ENCODE peak calls at places on chromosomes 3 and 15, in four cellular contexts. S, B, E and W are unnamed samples.

GRCh38 chr3:31079691-31080090 is 185.2 kb upstream of the GADL1 start:
- DNase-seq in S (no peak), B (no peak), E (no peak), W (no peak)

GRCh38 chr3:116897382-116897781 is 187.8 kb downstream of the TUSC7 start:
- DNase-seq in S (no peak), B (no peak), E (no peak), W (no peak)

GRCh38 chr3:64300790-64301423 is 75.6 kb upstream of the PRICKLE2 start:
- DNase-seq in S (no peak), B (no peak), E (no peak), W (no peak)

GRCh38 chr3:18445421-18446066 is 20.4 kb upstream of the SATB1 start:
- DNase-seq in S (no peak), B (peak), E (no peak), W (peak)

GRCh38 chr3:42923606-42924005 is 17.7 kb downstream of the ZNF662 start:
- DNase-seq in S (no peak), B (no peak), E (no peak), W (no peak)

GRCh38 chr15:60708684-60709083 is 229.7 kb upstream of the ICE2 start:
- DNase-seq in S (no peak), B (no peak), E (no peak), W (no peak)

GRCh38 chr3:157065201-157065600 is 94.7 kb downstream of the CCNL1 start:
- DNase-seq in S (no peak), B (no peak), E (no peak), W (no peak)

GRCh38 chr3:10321630-10322354 is 880 bp upstream of the SEC13 start:
- DNase-seq in S (no peak), B (no peak), E (no peak), W (no peak)

GRCh38 chr3:147680820-147681488 is 271.8 kb downstream of the ZIC1 start:
- DNase-seq in S (no peak), B (no peak), E (peak), W (peak)

GRCh38 chr3:67109651-67110204 is 111.6 kb downstream of the KBTBD8 start:
- DNase-seq in S (no peak), B (no peak), E (no peak), W (peak)

GRCh38 chr3:47008851-47009224 is 29.4 kb downstream of the NBEAL2 start:
- DNase-seq in S (no peak), B (no peak), E (no peak), W (no peak)

GRCh38 chr3:20039082-20039764 is 1.0 kb upstream of the KAT2B start:
- DNase-seq in S (no peak), B (no peak), E (no peak), W (no peak)

GRCh38 chr3:12959838-12960378 is 113.3 kb downstream of the IQSEC1 start:
- DNase-seq in S (no peak), B (no peak), E (no peak), W (no peak)

GRCh38 chr3:141380987-141381386 is 12.7 kb downstream of the ZBTB38 start:
- DNase-seq in S (no peak), B (no peak), E (no peak), W (no peak)

GRCh38 chr3:133663569-133664313 is 2.0 kb upstream of the TOPBP1 start:
- DNase-seq in S (peak), B (peak), E (peak), W (peak)

GRCh38 chr15:63587527-63587926 is 9.7 kb upstream of the FBXL22 start:
- DNase-seq in S (no peak), B (no peak), E (no peak), W (no peak)

GRCh38 chr15:91067026-91067425 is 33.0 kb upstream of the SV2B start:
- DNase-seq in S (no peak), B (no peak), E (no peak), W (no peak)

GRCh38 chr3:174440350-174440716 is 418.8 kb upstream of the NAALADL2 start:
- DNase-seq in S (peak), B (no peak), E (no peak), W (peak)

GRCh38 chr3:43953814-43954241 is 263.1 kb downstream of the ABHD5 start:
- DNase-seq in S (no peak), B (no peak), E (peak), W (peak)

GRCh38 chr3:23810342-23811116 is 4.8 kb downstream of the UBE2E1 start:
- DNase-seq in S (no peak), B (peak), E (peak), W (peak)

GRCh38 chr3:52313774-52314188 is 2.3 kb upstream of the DNAH1 start:
- DNase-seq in S (no peak), B (no peak), E (no peak), W (no peak)

GRCh38 chr15:40352221-40352901 is 1.5 kb downstream of the PHGR1 start:
- DNase-seq in S (no peak), B (no peak), E (no peak), W (no peak)

GRCh38 chr3:100982710-100983109 is 10.5 kb downstream of the ABI3BP start:
- DNase-seq in S (no peak), B (no peak), E (no peak), W (no peak)

GRCh38 chr15:67097893-67098740 is 32.7 kb downstream of the SMAD3 start:
- DNase-seq in S (no peak), B (peak), E (no peak), W (no peak)

GRCh38 chr15:94607176-94607654 is 375.9 kb downstream of the MCTP2 start:
- DNase-seq in S (no peak), B (no peak), E (no peak), W (peak)

GRCh38 chr3:13332158-13332557 is 88.0 kb downstream of the NUP210 start:
- DNase-seq in S (no peak), B (no peak), E (no peak), W (peak)

GRCh38 chr3:123521179-123521969 is 63.5 kb downstream of the HACD2 start:
- DNase-seq in S (no peak), B (no peak), E (no peak), W (no peak)

GRCh38 chr15:78387678-78388077 is 47.5 kb downstream of the CRABP1 start:
- DNase-seq in S (no peak), B (no peak), E (no peak), W (no peak)